ENCODE peak calls at places on chromosomes 4 and X, in four cellular contexts. One of them, this sample, is unnamed.

GRCh38 chr4:109294006-109294405 is 8.5 kb downstream of the COL25A1 start:
- DNase-seq in neural crest cell: no peak
- DNase-seq in cardiac muscle cell: peak
- DNase-seq in endothelial cell: peak
- DNase-seq in this sample: peak

GRCh38 chrX:53930513-53931380 is 113.5 kb downstream of the PHF8 start:
- DNase-seq in neural crest cell: no peak
- DNase-seq in cardiac muscle cell: no peak
- DNase-seq in endothelial cell: no peak
- DNase-seq in this sample: no peak

GRCh38 chr4:139769355-139769754 is 103.7 kb downstream of the MGST2 start:
- DNase-seq in neural crest cell: no peak
- DNase-seq in cardiac muscle cell: no peak
- DNase-seq in endothelial cell: no peak
- DNase-seq in this sample: no peak

GRCh38 chr4:21992330-21992729 is 43.8 kb upstream of the KCNIP4 start:
- DNase-seq in neural crest cell: no peak
- DNase-seq in cardiac muscle cell: no peak
- DNase-seq in endothelial cell: no peak
- DNase-seq in this sample: no peak

GRCh38 chrX:133413218-133413925 is 1.9 kb downstream of the GPC4 start:
- DNase-seq in neural crest cell: no peak
- DNase-seq in cardiac muscle cell: peak
- DNase-seq in endothelial cell: peak
- DNase-seq in this sample: peak

GRCh38 chr4:82591592-82591991 is 29.8 kb upstream of the TMEM150C start:
- DNase-seq in neural crest cell: no peak
- DNase-seq in cardiac muscle cell: no peak
- DNase-seq in endothelial cell: no peak
- DNase-seq in this sample: no peak

GRCh38 chr4:52051615-52052474 is 741 bp downstream of the SPATA18 start:
- DNase-seq in neural crest cell: peak
- DNase-seq in cardiac muscle cell: peak
- DNase-seq in endothelial cell: peak
- DNase-seq in this sample: peak

GRCh38 chr4:124980276-124980752 is 267.8 kb upstream of the ANKRD50 start:
- DNase-seq in neural crest cell: no peak
- DNase-seq in cardiac muscle cell: peak
- DNase-seq in endothelial cell: no peak
- DNase-seq in this sample: no peak

GRCh38 chr4:110801591-110801990 is 178.7 kb upstream of the PITX2 start:
- DNase-seq in neural crest cell: no peak
- DNase-seq in cardiac muscle cell: no peak
- DNase-seq in endothelial cell: no peak
- DNase-seq in this sample: no peak

GRCh38 chrX:21738145-21738949 is 19.6 kb downstream of the SMPX start:
- DNase-seq in neural crest cell: peak
- DNase-seq in cardiac muscle cell: peak
- DNase-seq in endothelial cell: no peak
- DNase-seq in this sample: peak

GRCh38 chr4:114180481-114180880 is 201.0 kb upstream of the ARSJ start:
- DNase-seq in neural crest cell: peak
- DNase-seq in cardiac muscle cell: peak
- DNase-seq in endothelial cell: peak
- DNase-seq in this sample: peak

GRCh38 chr4:125315571-125316390 is 1.0 kb downstream of the FAT4 start:
- DNase-seq in neural crest cell: peak
- DNase-seq in cardiac muscle cell: peak
- DNase-seq in endothelial cell: peak
- DNase-seq in this sample: peak

GRCh38 chr4:74364649-74365491 is at the start of gene EREG:
- DNase-seq in neural crest cell: peak
- DNase-seq in cardiac muscle cell: peak
- DNase-seq in endothelial cell: peak
- DNase-seq in this sample: peak

GRCh38 chrX:133350751-133351150 is 64.5 kb downstream of the GPC4 start:
- DNase-seq in neural crest cell: no peak
- DNase-seq in cardiac muscle cell: no peak
- DNase-seq in endothelial cell: no peak
- DNase-seq in this sample: no peak

GRCh38 chr4:67558493-67558892 is at the start of gene STAP1:
- DNase-seq in neural crest cell: no peak
- DNase-seq in cardiac muscle cell: no peak
- DNase-seq in endothelial cell: no peak
- DNase-seq in this sample: no peak

GRCh38 chrX:39260965-39261364 is 459.7 kb downstream of the MID1IP1 start:
- DNase-seq in neural crest cell: no peak
- DNase-seq in cardiac muscle cell: no peak
- DNase-seq in endothelial cell: no peak
- DNase-seq in this sample: no peak

GRCh38 chrX:16075087-16075486 is 48.3 kb upstream of the GRPR start:
- DNase-seq in neural crest cell: no peak
- DNase-seq in cardiac muscle cell: no peak
- DNase-seq in endothelial cell: no peak
- DNase-seq in this sample: no peak

GRCh38 chr4:95215991-95216605 is 332.7 kb downstream of the UNC5C start:
- DNase-seq in neural crest cell: no peak
- DNase-seq in cardiac muscle cell: no peak
- DNase-seq in endothelial cell: no peak
- DNase-seq in this sample: no peak

GRCh38 chrX:11366998-11367595 is 73.9 kb downstream of the AMELX start:
- DNase-seq in neural crest cell: no peak
- DNase-seq in cardiac muscle cell: no peak
- DNase-seq in endothelial cell: no peak
- DNase-seq in this sample: no peak

GRCh38 chrX:15188039-15188438 is 81.8 kb downstream of the ASB9 start:
- DNase-seq in neural crest cell: no peak
- DNase-seq in cardiac muscle cell: no peak
- DNase-seq in endothelial cell: no peak
- DNase-seq in this sample: no peak

DNA sequence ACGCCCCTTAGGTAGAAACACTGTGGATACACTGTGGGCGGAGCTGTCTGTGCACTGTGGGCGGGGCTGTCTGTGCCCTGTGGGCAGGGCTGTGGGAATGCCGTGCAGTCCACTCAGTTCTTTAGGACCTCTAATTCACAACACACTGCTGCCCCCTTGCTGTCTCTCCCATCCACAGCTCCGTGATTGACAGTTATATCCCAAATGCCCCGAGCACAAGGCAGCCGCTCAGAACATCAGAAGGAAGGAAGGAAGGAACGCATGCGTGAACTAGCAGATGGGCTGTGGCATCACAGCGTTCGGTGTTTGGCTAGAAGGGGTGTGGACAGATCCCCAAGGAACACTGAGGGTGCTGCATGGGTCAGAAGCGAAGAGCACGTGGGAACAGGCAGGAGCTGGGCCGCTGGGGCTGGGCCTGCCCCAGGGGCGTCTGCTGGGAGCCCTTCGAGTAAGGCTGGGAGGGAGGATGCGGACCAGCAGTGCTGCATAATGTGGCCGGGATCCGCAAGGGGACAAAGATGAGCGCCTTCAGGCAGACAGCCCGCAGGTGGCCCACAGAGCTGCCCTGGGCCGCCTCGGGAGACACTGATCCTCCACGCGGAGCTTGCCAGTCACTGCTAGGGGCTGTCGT is 29.8 kb downstream of the ACOX3 start:
- DNase-seq in neural crest cell: peak
- DNase-seq in cardiac muscle cell: peak
- DNase-seq in endothelial cell: peak
- DNase-seq in this sample: peak
- TF ChIP-seq CTCF in neural crest cell: peak
- TF ChIP-seq CTCF in cardiac muscle cell: peak
- TF ChIP-seq CTCF in endothelial cell: peak
- TF ChIP-seq CTCF in this sample: peak

GRCh38 chrX:65451663-65452062 is 82.9 kb downstream of the LAS1L start:
- DNase-seq in neural crest cell: peak
- DNase-seq in cardiac muscle cell: peak
- DNase-seq in endothelial cell: peak
- DNase-seq in this sample: peak
- TF ChIP-seq CTCF in neural crest cell: peak
- TF ChIP-seq CTCF in cardiac muscle cell: peak
- TF ChIP-seq CTCF in endothelial cell: peak
- TF ChIP-seq CTCF in this sample: peak

DNA sequence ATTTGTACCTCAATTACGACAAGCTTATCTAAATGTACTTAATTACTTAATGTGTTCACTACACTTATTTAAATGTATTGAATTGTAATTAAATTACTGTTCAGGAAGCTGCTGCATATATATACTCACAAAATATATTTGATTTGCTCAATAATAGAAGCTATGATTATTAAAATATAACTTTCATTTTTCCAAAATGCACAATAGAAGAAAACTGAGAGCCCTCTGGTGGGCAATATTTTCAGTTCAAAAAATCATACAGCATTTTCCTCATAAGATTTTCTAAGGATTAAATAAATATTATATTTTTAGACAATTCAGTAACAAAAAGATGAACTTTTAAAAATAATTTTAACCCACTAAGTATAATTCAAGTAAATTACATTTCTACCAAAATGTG is 217.3 kb downstream of the DKK2 start:
- DNase-seq in neural crest cell: no peak
- DNase-seq in cardiac muscle cell: no peak
- DNase-seq in endothelial cell: no peak
- DNase-seq in this sample: no peak
- TF ChIP-seq CTCF in neural crest cell: peak
- TF ChIP-seq CTCF in cardiac muscle cell: peak
- TF ChIP-seq CTCF in endothelial cell: peak
- TF ChIP-seq CTCF in this sample: no peak

DNA sequence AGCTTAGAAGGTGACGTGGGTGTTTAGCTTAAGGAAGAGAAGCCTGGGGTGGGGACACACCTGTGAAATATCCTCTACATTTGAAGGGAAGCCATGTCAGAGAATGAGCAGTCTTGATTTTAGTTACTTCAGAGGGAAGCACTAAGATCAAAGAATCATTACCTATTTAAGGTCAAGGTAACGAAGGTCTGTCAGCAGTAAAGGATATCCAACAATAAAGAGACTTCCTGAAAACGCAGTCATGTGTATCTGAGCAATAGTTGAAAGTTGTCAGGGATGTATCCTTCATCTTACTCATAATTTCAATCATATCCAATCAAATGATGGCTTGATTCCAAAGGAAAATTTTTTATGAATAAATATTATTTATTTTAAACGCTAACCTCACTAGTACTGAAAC is 33.5 kb downstream of the IGFBP7 start:
- DNase-seq in neural crest cell: no peak
- DNase-seq in cardiac muscle cell: no peak
- DNase-seq in endothelial cell: no peak
- DNase-seq in this sample: no peak
- TF ChIP-seq CTCF in neural crest cell: no peak
- TF ChIP-seq CTCF in cardiac muscle cell: no peak
- TF ChIP-seq CTCF in endothelial cell: no peak
- TF ChIP-seq CTCF in this sample: no peak

GRCh38 chr4:88604978-88605678 is 12.8 kb downstream of the HERC3 start:
- DNase-seq in neural crest cell: no peak
- DNase-seq in cardiac muscle cell: no peak
- DNase-seq in endothelial cell: no peak
- DNase-seq in this sample: no peak
- TF ChIP-seq CTCF in neural crest cell: no peak
- TF ChIP-seq CTCF in cardiac muscle cell: no peak
- TF ChIP-seq CTCF in endothelial cell: no peak
- TF ChIP-seq CTCF in this sample: no peak

DNA sequence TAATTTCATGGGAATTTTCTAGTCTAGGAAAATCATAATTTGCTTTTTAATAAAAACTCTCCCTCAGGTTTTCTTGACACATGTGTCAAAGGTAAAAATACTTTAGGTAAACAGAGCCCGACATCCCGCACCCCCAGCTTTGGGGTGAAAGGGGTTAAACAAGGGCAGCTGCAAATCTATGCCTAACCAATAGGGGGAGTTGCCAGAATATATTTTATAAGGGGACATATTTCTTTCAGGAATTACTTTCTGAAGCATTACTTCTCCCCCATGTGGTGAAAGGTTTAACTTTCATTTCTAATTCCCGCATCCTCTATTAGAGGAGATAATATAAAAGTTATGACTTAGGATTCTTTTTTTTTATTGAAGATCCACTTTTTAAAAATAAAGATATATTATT is 53.9 kb upstream of the HEPH start:
- DNase-seq in neural crest cell: no peak
- DNase-seq in cardiac muscle cell: peak
- DNase-seq in endothelial cell: peak
- DNase-seq in this sample: no peak
- TF ChIP-seq CTCF in neural crest cell: peak
- TF ChIP-seq CTCF in cardiac muscle cell: peak
- TF ChIP-seq CTCF in endothelial cell: peak
- TF ChIP-seq CTCF in this sample: peak

DNA sequence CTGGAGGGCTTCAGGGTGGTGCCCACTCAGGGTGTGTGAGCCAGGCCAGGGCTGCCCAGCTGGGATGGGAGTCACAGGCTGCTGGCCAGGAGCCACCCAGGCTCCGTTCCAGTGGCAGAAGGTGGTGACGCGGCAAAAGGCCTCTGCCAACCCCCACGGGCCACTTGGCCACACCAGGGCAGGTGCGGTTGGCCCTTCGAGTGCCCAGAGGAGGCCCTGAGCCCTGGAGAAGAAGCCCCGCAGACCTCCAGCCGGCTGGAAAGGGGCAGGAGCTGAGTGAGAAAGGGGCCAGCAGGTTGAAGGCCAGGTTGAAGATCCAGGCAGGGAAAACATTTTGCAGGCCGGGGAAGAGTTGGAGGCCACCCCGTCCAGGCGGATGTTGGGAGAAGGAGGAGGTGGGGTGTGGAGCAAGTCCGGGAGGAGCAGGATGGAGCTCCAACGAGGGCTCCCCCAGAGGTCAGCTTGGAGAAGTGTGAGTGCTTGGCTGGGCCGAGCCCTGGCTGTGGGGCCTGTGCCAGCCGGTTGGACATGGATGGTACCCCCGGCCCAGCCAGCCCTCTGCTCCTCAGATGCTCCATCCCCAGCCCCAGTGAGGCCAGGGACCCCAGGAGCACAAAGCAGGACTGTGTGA is 2.8 kb upstream of the CPLX1 start:
- DNase-seq in neural crest cell: no peak
- DNase-seq in cardiac muscle cell: no peak
- DNase-seq in endothelial cell: peak
- DNase-seq in this sample: no peak
- TF ChIP-seq CTCF in neural crest cell: no peak
- TF ChIP-seq CTCF in cardiac muscle cell: peak
- TF ChIP-seq CTCF in endothelial cell: no peak
- TF ChIP-seq CTCF in this sample: peak

DNA sequence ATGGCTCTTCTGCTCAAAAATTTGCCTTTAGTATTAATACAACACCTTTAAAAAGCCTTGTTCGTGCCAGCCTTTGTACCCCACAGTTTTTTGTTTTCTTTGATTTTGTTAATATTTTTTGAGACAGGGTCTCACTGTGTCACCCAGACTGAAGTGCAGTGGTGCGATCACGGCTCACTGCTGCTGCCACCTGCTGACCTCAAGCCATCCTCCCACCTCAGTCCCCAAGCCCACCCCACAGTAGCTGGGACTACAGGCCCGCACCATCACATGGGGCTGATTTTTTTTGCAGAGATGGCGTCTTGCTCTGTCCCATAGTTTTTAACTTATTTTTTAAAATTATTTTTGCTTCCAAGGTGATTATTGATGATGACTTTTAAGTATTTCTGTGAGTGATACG is 134.0 kb downstream of the HTR2C start:
- DNase-seq in neural crest cell: peak
- DNase-seq in cardiac muscle cell: peak
- DNase-seq in endothelial cell: no peak
- DNase-seq in this sample: peak
- TF ChIP-seq CTCF in neural crest cell: peak
- TF ChIP-seq CTCF in cardiac muscle cell: peak
- TF ChIP-seq CTCF in endothelial cell: no peak
- TF ChIP-seq CTCF in this sample: peak

GRCh38 chr4:4248036-4248884 is at the start of gene TMEM128:
- DNase-seq in neural crest cell: peak
- DNase-seq in cardiac muscle cell: peak
- DNase-seq in endothelial cell: peak
- DNase-seq in this sample: peak
- TF ChIP-seq CTCF in neural crest cell: peak
- TF ChIP-seq CTCF in cardiac muscle cell: peak
- TF ChIP-seq CTCF in endothelial cell: no peak
- TF ChIP-seq CTCF in this sample: no peak

GRCh38 chr4:152369903-152370296 is 166.0 kb downstream of the FBXW7 start:
- DNase-seq in neural crest cell: no peak
- DNase-seq in cardiac muscle cell: no peak
- DNase-seq in endothelial cell: no peak
- DNase-seq in this sample: no peak
- TF ChIP-seq CTCF in neural crest cell: peak
- TF ChIP-seq CTCF in cardiac muscle cell: peak
- TF ChIP-seq CTCF in endothelial cell: no peak
- TF ChIP-seq CTCF in this sample: peak

This sample was measured in nephron progenitor cell.